ENCODE peak calls at places on chromosomes 11 and 22, in nine cellular contexts. X, R, G, T, Y, V, B, A and J are unnamed samples.

GRCh38 chr11:819943-820649 is 1.4 kb downstream of the PNPLA2 start:
- DNase-seq in G (peak; percentile 95), R (no peak), T (peak; percentile 94), Y (peak; percentile 84), V (peak; percentile 90), A (peak; percentile 85), B (peak; percentile 84), X (peak; percentile 83), J (no peak)

GRCh38 chr11:88384678-88385015 is 47.1 kb upstream of the CTSC start:
- DNase-seq in Y (peak; percentile 13), A (peak; percentile 26), V (no peak), G (no peak), X (peak; percentile 56), R (no peak), T (no peak), B (peak; percentile 43), J (no peak)

GRCh38 chr11:59078435-59078834 is 7.7 kb upstream of the GLYATL1B start:
- DNase-seq in X (no peak), T (no peak), V (no peak), R (no peak), G (no peak), A (no peak), B (no peak), Y (no peak), J (no peak)

GRCh38 chr11:19658344-19658743 is 54.3 kb upstream of the NAV2 start:
- DNase-seq in T (no peak), V (no peak), B (peak; percentile 22), G (no peak), R (no peak), Y (no peak), A (no peak), X (no peak), J (no peak)

GRCh38 chr11:74000770-74001169 is 8.1 kb downstream of the UCP3 start:
- DNase-seq in Y (no peak), A (no peak), R (no peak), B (no peak), G (no peak), T (no peak), X (no peak), V (no peak), J (no peak)

GRCh38 chr11:122261546-122261945 is 145.5 kb upstream of the BLID start:
- DNase-seq in B (no peak), Y (no peak), X (peak; percentile 50), G (no peak), A (peak; percentile 71), V (no peak), T (no peak), R (no peak), J (no peak)

GRCh38 chr22:22380098-22381030 is 128.2 kb downstream of the ZNF280B start:
- DNase-seq in V (no peak), Y (no peak), G (no peak), X (no peak), A (no peak), B (peak; percentile 15), R (no peak), T (no peak), J (no peak)

GRCh38 chr11:121141051-121141450 is 40.0 kb downstream of the TECTA start:
- DNase-seq in R (no peak), T (no peak), A (peak; percentile 34), Y (no peak), V (no peak), X (no peak), G (no peak), B (no peak), J (no peak)

GRCh38 chr11:71060358-71060757 is 192.0 kb downstream of the SHANK2 start:
- DNase-seq in G (no peak), X (no peak), R (no peak), Y (no peak), B (no peak), T (no peak), V (no peak), A (no peak), J (no peak)

GRCh38 chr22:39214383-39215069 is 30.3 kb downstream of the PDGFB start:
- DNase-seq in A (peak; percentile 88), X (peak; percentile 55), G (peak; percentile 20), V (no peak), B (peak; percentile 84), R (no peak), Y (peak; percentile 50), T (peak; percentile 7), J (no peak)

GRCh38 chr11:45412521-45412920 is 126.4 kb upstream of the SYT13 start:
- DNase-seq in G (no peak), R (no peak), X (no peak), T (no peak), A (no peak), V (no peak), Y (no peak), B (no peak), J (no peak)

GRCh38 chr22:47621253-47621652 is 858.8 kb downstream of the TBC1D22A start:
- DNase-seq in B (no peak), X (no peak), Y (no peak), G (no peak), V (no peak), T (no peak), A (no peak), R (no peak), J (no peak)

GRCh38 chr11:130139401-130139800 is 20.2 kb upstream of the ST14 start:
- DNase-seq in X (no peak), R (no peak), A (no peak), B (no peak), T (no peak), G (no peak), Y (no peak), V (no peak), J (no peak)

GRCh38 chr22:41513391-41513790 is 30.9 kb downstream of the POLR3H start:
- DNase-seq in R (no peak), V (no peak), T (no peak), G (no peak), X (no peak), Y (no peak), A (no peak), B (no peak), J (no peak)

GRCh38 chr11:128467041-128467440 is 120.3 kb downstream of the ETS1 start:
- DNase-seq in T (no peak), X (no peak), A (no peak), V (no peak), G (no peak), Y (no peak), R (no peak), B (no peak), J (no peak)

GRCh38 chr11:17699157-17700114 is 19.9 kb upstream of the MYOD1 start:
- DNase-seq in T (no peak), Y (peak; percentile 16), X (peak; percentile 59), G (no peak), V (no peak), B (no peak), R (no peak), A (peak; percentile 31), J (no peak)

GRCh38 chr11:70699294-70700221 is 301.2 kb downstream of the CTTN start:
- DNase-seq in A (no peak), X (peak; percentile 29), R (no peak), V (no peak), Y (no peak), T (no peak), G (peak; percentile 4), B (no peak), J (no peak)

GRCh38 chr11:74783241-74783871 is 34.7 kb downstream of the RNF169 start:
- DNase-seq in V (no peak), T (peak; percentile 21), Y (peak; percentile 83), A (peak; percentile 74), G (no peak), X (peak; percentile 32), B (peak; percentile 43), R (no peak), J (peak; percentile 44)

GRCh38 chr11:57761301-57762234 is at the start of gene CTNND1:
- DNase-seq in T (no peak), B (peak; percentile 97), G (peak; percentile 91), X (peak; percentile 96), V (no peak), R (no peak), Y (peak; percentile 98), A (peak; percentile 98), J (peak; percentile 85)

GRCh38 chr11:41289408-41289807 is 170.0 kb downstream of the LRRC4C start:
- DNase-seq in B (no peak), X (no peak), T (no peak), A (no peak), V (no peak), R (no peak), G (no peak), Y (no peak), J (no peak)

GRCh38 chr11:130002846-130003716 is 446 bp upstream of the PRDM10 start:
- DNase-seq in R (peak; percentile 98), X (peak; percentile 94), T (peak; percentile 91), Y (peak; percentile 97), A (peak; percentile 97), G (peak; percentile 96), B (peak; percentile 92), V (peak; percentile 81), J (peak; percentile 92)

GRCh38 chr22:28589102-28589501 is 90.5 kb downstream of the TTC28 start:
- DNase-seq in R (no peak), V (no peak), A (no peak), G (no peak), B (no peak), Y (no peak), X (no peak), T (no peak), J (no peak)

GRCh38 chr22:27597703-27598444 is 203.7 kb downstream of the MN1 start:
- DNase-seq in T (no peak), G (no peak), X (peak; percentile 41), A (peak; percentile 41), Y (peak; percentile 43), B (peak; percentile 38), V (no peak), R (no peak), J (no peak)